ENCODE peak calls at places on chromosomes 6 and 20, in nine cellular contexts. A is LHCN-M2; B is fibroblast of lung; K is SK-N-DZ; O is mammary epithelial cell; F is NCI-H446 treated with DMSO at 0.1 percent for 48 hours; P is stimulated activated CD8-positive, alpha-beta memory T cell treated with anti-CD3 and anti-CD28 coated beads, Interleukin-15, amount 100 ng/mL, for 24 hours; J is astrocyte of the cerebellum; M is ELF-1. E is an unnamed sample.

GRCh38 chr6:105326838-105327745 is 75.8 kb downstream of the PREP start:
- DNase-seq in M (no peak), K (no peak), F (peak; percentile 40), O (peak; percentile 74), A (peak; percentile 78), J (no peak), P (no peak), B (peak; percentile 27), E (peak; percentile 17)

GRCh38 chr6:53530780-53531386 is 14.0 kb downstream of the GCLC start:
- DNase-seq in O (no peak), A (no peak), M (no peak), B (no peak), K (no peak), P (no peak), J (no peak), F (no peak), E (no peak)

GRCh38 chr6:119171864-119172588 is 93.6 kb upstream of the FAM184A start:
- DNase-seq in O (no peak), J (no peak), B (no peak), A (no peak), M (no peak), F (no peak), K (no peak), P (no peak), E (no peak)

GRCh38 chr6:170063431-170063830 is 227.4 kb downstream of the DLL1 start:
- DNase-seq in M (no peak), O (no peak), B (no peak), K (no peak), A (no peak), F (no peak), P (no peak), J (no peak), E (no peak)

GRCh38 chr6:154543638-154544037 is 33.2 kb upstream of the CNKSR3 start:
- DNase-seq in K (no peak), P (no peak), A (no peak), F (no peak), M (no peak), O (no peak), J (no peak), B (peak; percentile 23), E (no peak)

GRCh38 chr6:39362487-39362865 is 40.0 kb upstream of the KCNK16 start:
- DNase-seq in F (peak; percentile 38), M (no peak), P (no peak), K (no peak), J (no peak), O (no peak), A (peak; percentile 14), B (peak; percentile 9), E (no peak)

GRCh38 chr6:134689177-134689576 is 260.7 kb downstream of the ALDH8A1 start:
- DNase-seq in A (no peak), M (no peak), K (no peak), B (no peak), O (peak; percentile 42), P (no peak), J (no peak), F (no peak), E (no peak)

GRCh38 chr20:47360489-47361267 is 4.2 kb upstream of the ZMYND8 start:
- DNase-seq in O (peak; percentile 88), M (peak; percentile 92), A (peak; percentile 89), K (peak; percentile 81), J (peak; percentile 74), P (no peak), B (peak; percentile 96), F (peak; percentile 90), E (no peak)

GRCh38 chr6:31470801-31471200 is 27.1 kb upstream of the MICB start:
- DNase-seq in F (no peak), P (no peak), J (no peak), M (no peak), B (no peak), K (no peak), O (no peak), A (no peak), E (no peak)

GRCh38 chr6:154602708-154603107 is 92.2 kb upstream of the CNKSR3 start:
- DNase-seq in K (no peak), J (no peak), A (no peak), B (peak; percentile 35), O (peak; percentile 23), F (no peak), M (no peak), P (no peak), E (no peak)

E was measured in 8988T.